ENCODE peak calls at places on chromosomes 6 and 20, in seven cellular contexts. B, M, U, Z, T, J and A are unnamed samples.

GRCh38 chr20:52083627-52084232 is 107.8 kb downstream of the ZFP64 start:
- DNase-seq in B (peak), M (peak), U (no peak), Z (peak), T (no peak), J (peak), A (peak)

GRCh38 chr20:49899551-49900383 is 15.6 kb downstream of the SPATA2 start:
- DNase-seq in B (no peak), M (no peak), U (no peak), Z (no peak), T (no peak), J (no peak), A (peak)

GRCh38 chr6:11367638-11368199 is 135.3 kb upstream of the NEDD9 start:
- DNase-seq in B (no peak), M (no peak), U (no peak), Z (no peak), T (no peak), J (no peak), A (no peak)

GRCh38 chr6:137282253-137282652 is 63.1 kb upstream of the IFNGR1 start:
- DNase-seq in B (no peak), M (no peak), U (no peak), Z (no peak), T (no peak), J (no peak), A (no peak)

GRCh38 chr6:19413323-19413722 is 423.8 kb upstream of the ID4 start:
- DNase-seq in B (no peak), M (no peak), U (no peak), Z (peak), T (no peak), J (no peak), A (no peak)

GRCh38 chr6:11363881-11364576 is 131.6 kb upstream of the NEDD9 start:
- DNase-seq in B (no peak), M (no peak), U (no peak), Z (peak), T (no peak), J (no peak), A (no peak)

GRCh38 chr6:36679043-36679821 is 718 bp downstream of the CDKN1A start:
- DNase-seq in B (no peak), M (peak), U (peak), Z (peak), T (peak), J (no peak), A (peak)

GRCh38 chr20:24962510-24962909 is 13.4 kb downstream of the CST7 start:
- DNase-seq in B (peak), M (no peak), U (no peak), Z (no peak), T (no peak), J (no peak), A (no peak)

GRCh38 chr6:170037541-170038250 is 253.2 kb downstream of the DLL1 start:
- DNase-seq in B (no peak), M (no peak), U (no peak), Z (peak), T (peak), J (no peak), A (no peak)

GRCh38 chr20:2610941-2611720 is 41.3 kb upstream of the NOP56 start:
- DNase-seq in B (no peak), M (no peak), U (no peak), Z (no peak), T (no peak), J (peak), A (no peak)

GRCh38 chr20:4112490-4113420 is 97.4 kb upstream of the RNF24 start:
- DNase-seq in B (no peak), M (peak), U (no peak), Z (peak), T (no peak), J (no peak), A (peak)